ENCODE peak calls at places on chromosomes 5 and 9, in ten cellular contexts. V is dermis microvascular lymphatic vessel endothelial cell; F is lower lobe of right lung; E is NCI-H1417; W is activated CD8-positive, alpha-beta memory T cell treated with anti-CD3 and anti-CD28 coated beads for 4 hours; C is sciatic nerve; I is GM13976; Y is NCI-H1105 treated with DMSO at 0.1 percent for 48 hours; B is epithelial cell of esophagus; S is stimulated activated CD8-positive, alpha-beta memory T cell treated with anti-CD3 and anti-CD28 coated beads, Interleukin-4, amount 100 ng/mL, for 24 hours. U is an unnamed sample.

GRCh38 chr9:113528811-113529210 is 65.3 kb downstream of the RGS3 start:
- DNase-seq in F (no peak), C (no peak), I (no peak), V (no peak), E (no peak), S (no peak), B (no peak), W (no peak), Y (no peak), U (no peak)

GRCh38 chr5:139386039-139386438 is 2.9 kb upstream of the SLC23A1 start:
- DNase-seq in S (no peak), W (no peak), E (no peak), I (no peak), C (no peak), Y (no peak), F (no peak), V (no peak), B (peak), U (no peak)

GRCh38 chr5:65366655-65367054 is 115.1 kb downstream of the ADAMTS6 start:
- DNase-seq in I (no peak), C (no peak), F (no peak), V (no peak), W (no peak), B (no peak), S (no peak), E (no peak), Y (no peak), U (no peak)

GRCh38 chr9:99266136-99267023 is 44.3 kb downstream of the SEC61B start:
- DNase-seq in F (peak), Y (peak), C (peak), W (peak), S (peak), I (peak), E (peak), V (peak), B (peak), U (peak)

GRCh38 chr5:31944683-31945445 is 229.3 kb downstream of the GOLPH3 start:
- DNase-seq in Y (peak), E (peak), B (no peak), S (no peak), V (no peak), F (no peak), C (no peak), I (no peak), W (no peak), U (no peak)

GRCh38 chr9:35517136-35517535 is 27.2 kb downstream of the RUSC2 start:
- DNase-seq in W (no peak), C (no peak), Y (no peak), S (no peak), I (no peak), B (no peak), E (no peak), F (no peak), V (no peak), U (no peak)

GRCh38 chr5:152051499-152052454 is 127.1 kb upstream of the GLRA1 start:
- DNase-seq in W (no peak), F (no peak), V (no peak), S (no peak), E (peak), I (no peak), C (no peak), Y (no peak), B (no peak), U (no peak)

GRCh38 chr5:132059043-132059695 is 1.3 kb upstream of the IL3 start:
- DNase-seq in I (peak), S (no peak), V (no peak), C (peak), Y (no peak), B (no peak), E (no peak), F (peak), W (no peak), U (no peak)

GRCh38 chr5:142012186-142012785 is 541 bp downstream of the GNPDA1 start:
- DNase-seq in V (peak), S (no peak), W (no peak), E (peak), B (peak), Y (no peak), I (no peak), C (peak), F (peak), U (no peak)

GRCh38 chr5:318341-318897 is 3.1 kb upstream of the AHRR start:
- DNase-seq in F (no peak), B (peak), V (no peak), I (peak), S (no peak), Y (no peak), C (no peak), W (no peak), E (no peak), U (no peak)

GRCh38 chr5:124927735-124928134 is 181.3 kb upstream of the ZNF608 start:
- DNase-seq in F (no peak), B (peak), I (no peak), E (no peak), Y (no peak), V (peak), S (no peak), C (no peak), W (no peak), U (no peak)

GRCh38 chr5:42912184-42912766 is 100.6 kb upstream of the SELENOP start:
- DNase-seq in B (peak), C (no peak), Y (peak), V (peak), S (peak), E (peak), F (no peak), W (no peak), I (peak), U (no peak)

GRCh38 chr5:42767491-42768105 is 11.0 kb downstream of the CCDC152 start:
- DNase-seq in C (no peak), Y (peak), S (no peak), W (no peak), E (peak), I (peak), B (peak), V (peak), F (no peak), U (no peak)

GRCh38 chr9:134781895-134782294 is 98.7 kb upstream of the FCN2 start:
- DNase-seq in E (no peak), V (no peak), Y (no peak), B (no peak), S (no peak), F (no peak), I (no peak), W (no peak), C (no peak), U (no peak)

GRCh38 chr9:100098241-100098886 is 436 bp downstream of the ERP44 start:
- DNase-seq in C (peak), Y (peak), W (no peak), B (peak), V (peak), F (peak), E (peak), S (no peak), I (peak), U (peak)

GRCh38 chr5:38607930-38608545 is 51.6 kb upstream of the LIFR start:
- DNase-seq in B (no peak), C (no peak), S (no peak), F (no peak), Y (no peak), I (no peak), V (no peak), E (no peak), W (no peak), U (no peak)

GRCh38 chr5:116990010-116990409 is 415.4 kb upstream of the SEMA6A start:
- DNase-seq in Y (no peak), E (peak), V (no peak), S (no peak), B (no peak), C (no peak), W (no peak), F (no peak), I (no peak), U (no peak)

GRCh38 chr5:1002836-1003235 is 5.8 kb upstream of the NKD2 start:
- DNase-seq in W (no peak), E (no peak), V (no peak), S (no peak), C (peak), B (no peak), F (peak), I (no peak), Y (no peak), U (no peak)

GRCh38 chr5:153496835-153497234 is 6.4 kb downstream of the GRIA1 start:
- DNase-seq in I (no peak), Y (no peak), F (no peak), C (no peak), V (no peak), E (peak), B (peak), S (no peak), W (no peak), U (no peak)

GRCh38 chr9:108551030-108551964 is 304.5 kb downstream of the ACTL7B start:
- DNase-seq in C (no peak), W (no peak), Y (no peak), V (no peak), I (no peak), B (peak), S (no peak), F (no peak), E (peak), U (no peak)

GRCh38 chr9:127711226-127711701 is 4.2 kb downstream of the PTRH1 start:
- DNase-seq in Y (no peak), E (no peak), F (no peak), S (no peak), I (no peak), V (no peak), C (no peak), W (no peak), B (no peak), U (no peak)

GRCh38 chr9:109766351-109766750 is 13.6 kb upstream of the PALM2AKAP2 start:
- DNase-seq in C (no peak), B (peak), W (no peak), V (no peak), S (no peak), Y (no peak), E (no peak), I (no peak), F (no peak), U (no peak)

GRCh38 chr9:92607773-92608172 is 62.2 kb downstream of the IPPK start:
- DNase-seq in Y (peak), S (no peak), E (peak), V (no peak), W (no peak), I (no peak), F (no peak), C (no peak), B (peak), U (no peak)

GRCh38 chr9:5042661-5043178 is 57.6 kb downstream of the JAK2 start:
- DNase-seq in W (no peak), C (no peak), S (no peak), F (no peak), E (no peak), V (no peak), I (no peak), B (no peak), Y (no peak), U (no peak)

U was measured in stimulated activated effector memory CD8-positive, alpha-beta T cell treated with anti-CD3 and anti-CD28 coated beads, Interleukin-12 subunit alpha, Interleukin-12 subunit beta, amount 100 ng/mL, for 72 hours.